ENCODE peak calls at places on chromosome 16, in seven cellular contexts. One of them, this sample, is unnamed.
A peak's percentile ranks its signal among the peaks of the same experiment; 100 is the strongest.

GRCh38 chr16:59543641-59544040 is 809.5 kb upstream of the GOT2 start:
- DNase-seq in CD8-positive, alpha-beta T cell: no peak
- DNase-seq in cardiac muscle cell: no peak
- DNase-seq in RWPE1: peak; percentile 40
- DNase-seq in HFFc6: peak; percentile 43
- DNase-seq in GM06990: no peak
- DNase-seq in tibial artery: no peak
- DNase-seq in this sample: no peak

GRCh38 chr16:4029816-4030215 is 86.4 kb downstream of the ADCY9 start:
- DNase-seq in CD8-positive, alpha-beta T cell: no peak
- DNase-seq in cardiac muscle cell: no peak
- DNase-seq in RWPE1: no peak
- DNase-seq in HFFc6: no peak
- DNase-seq in GM06990: no peak
- DNase-seq in tibial artery: no peak
- DNase-seq in this sample: no peak

GRCh38 chr16:20268409-20268808 is 58.9 kb downstream of the GP2 start:
- DNase-seq in CD8-positive, alpha-beta T cell: no peak
- DNase-seq in cardiac muscle cell: no peak
- DNase-seq in RWPE1: no peak
- DNase-seq in HFFc6: no peak
- DNase-seq in GM06990: no peak
- DNase-seq in tibial artery: no peak
- DNase-seq in this sample: no peak

GRCh38 chr16:9854665-9855064 is 327.6 kb downstream of the GRIN2A start:
- DNase-seq in CD8-positive, alpha-beta T cell: no peak
- DNase-seq in cardiac muscle cell: no peak
- DNase-seq in RWPE1: no peak
- DNase-seq in HFFc6: no peak
- DNase-seq in GM06990: no peak
- DNase-seq in tibial artery: no peak
- DNase-seq in this sample: no peak

GRCh38 chr16:2474877-2475412 is at the start of gene TBC1D24:
- DNase-seq in CD8-positive, alpha-beta T cell: peak; percentile 88
- DNase-seq in cardiac muscle cell: peak; percentile 93
- DNase-seq in RWPE1: peak; percentile 97
- DNase-seq in HFFc6: peak; percentile 74
- DNase-seq in GM06990: peak; percentile 89
- DNase-seq in tibial artery: peak; percentile 93
- DNase-seq in this sample: peak; percentile 88

GRCh38 chr16:11630230-11631056 is 37.8 kb upstream of the SNN start:
- DNase-seq in CD8-positive, alpha-beta T cell: no peak
- DNase-seq in cardiac muscle cell: no peak
- DNase-seq in RWPE1: no peak
- DNase-seq in HFFc6: no peak
- DNase-seq in GM06990: no peak
- DNase-seq in tibial artery: no peak
- DNase-seq in this sample: no peak

GRCh38 chr16:31128711-31129567 is 6.6 kb downstream of the PRSS8 start:
- DNase-seq in CD8-positive, alpha-beta T cell: no peak
- DNase-seq in cardiac muscle cell: no peak
- DNase-seq in RWPE1: no peak
- DNase-seq in HFFc6: no peak
- DNase-seq in GM06990: no peak
- DNase-seq in tibial artery: no peak
- DNase-seq in this sample: no peak

GRCh38 chr16:53881371-53881770 is 177.4 kb downstream of the FTO start:
- DNase-seq in CD8-positive, alpha-beta T cell: no peak
- DNase-seq in cardiac muscle cell: no peak
- DNase-seq in RWPE1: peak; percentile 48
- DNase-seq in HFFc6: peak; percentile 77
- DNase-seq in GM06990: no peak
- DNase-seq in tibial artery: no peak
- DNase-seq in this sample: no peak

GRCh38 chr16:89170346-89171215 is 967 bp upstream of the CDH15 start:
- DNase-seq in CD8-positive, alpha-beta T cell: no peak
- DNase-seq in cardiac muscle cell: no peak
- DNase-seq in RWPE1: no peak
- DNase-seq in HFFc6: no peak
- DNase-seq in GM06990: peak; percentile 41
- DNase-seq in tibial artery: no peak
- DNase-seq in this sample: peak; percentile 53

GRCh38 chr16:66728804-66729203 is 22.6 kb downstream of the DYNC1LI2 start:
- DNase-seq in CD8-positive, alpha-beta T cell: no peak
- DNase-seq in cardiac muscle cell: no peak
- DNase-seq in RWPE1: no peak
- DNase-seq in HFFc6: no peak
- DNase-seq in GM06990: no peak
- DNase-seq in tibial artery: no peak
- DNase-seq in this sample: no peak

GRCh38 chr16:67525176-67525860 is 3.3 kb upstream of the RIPOR1 start:
- DNase-seq in CD8-positive, alpha-beta T cell: no peak
- DNase-seq in cardiac muscle cell: no peak
- DNase-seq in RWPE1: no peak
- DNase-seq in HFFc6: peak; percentile 37
- DNase-seq in GM06990: no peak
- DNase-seq in tibial artery: no peak
- DNase-seq in this sample: no peak

GRCh38 chr16:17194190-17194780 is 276.5 kb downstream of the XYLT1 start:
- DNase-seq in CD8-positive, alpha-beta T cell: peak; percentile 78
- DNase-seq in cardiac muscle cell: peak; percentile 72
- DNase-seq in RWPE1: no peak
- DNase-seq in HFFc6: no peak
- DNase-seq in GM06990: peak; percentile 18
- DNase-seq in tibial artery: peak; percentile 73
- DNase-seq in this sample: peak; percentile 18

GRCh38 chr16:25012525-25012991 is 2.6 kb downstream of the ARHGAP17 start:
- DNase-seq in CD8-positive, alpha-beta T cell: no peak
- DNase-seq in cardiac muscle cell: no peak
- DNase-seq in RWPE1: peak; percentile 77
- DNase-seq in HFFc6: peak; percentile 90
- DNase-seq in GM06990: no peak
- DNase-seq in tibial artery: no peak
- DNase-seq in this sample: no peak

GRCh38 chr16:17293813-17294558 is 176.8 kb downstream of the XYLT1 start:
- DNase-seq in CD8-positive, alpha-beta T cell: no peak
- DNase-seq in cardiac muscle cell: no peak
- DNase-seq in RWPE1: no peak
- DNase-seq in HFFc6: no peak
- DNase-seq in GM06990: no peak
- DNase-seq in tibial artery: peak; percentile 68
- DNase-seq in this sample: no peak

GRCh38 chr16:72878301-72879269 is 169.3 kb downstream of the ZFHX3 start:
- DNase-seq in CD8-positive, alpha-beta T cell: no peak
- DNase-seq in cardiac muscle cell: peak; percentile 45
- DNase-seq in RWPE1: no peak
- DNase-seq in HFFc6: peak; percentile 70
- DNase-seq in GM06990: no peak
- DNase-seq in tibial artery: peak; percentile 65
- DNase-seq in this sample: no peak

GRCh38 chr16:678858-679807 is 1.1 kb upstream of the STUB1 start:
- DNase-seq in CD8-positive, alpha-beta T cell: no peak
- DNase-seq in cardiac muscle cell: peak; percentile 88
- DNase-seq in RWPE1: no peak
- DNase-seq in HFFc6: peak; percentile 34
- DNase-seq in GM06990: peak; percentile 67
- DNase-seq in tibial artery: peak; percentile 87
- DNase-seq in this sample: peak; percentile 53

GRCh38 chr16:51474414-51475091 is 323.5 kb upstream of the SALL1 start:
- DNase-seq in CD8-positive, alpha-beta T cell: no peak
- DNase-seq in cardiac muscle cell: no peak
- DNase-seq in RWPE1: no peak
- DNase-seq in HFFc6: no peak
- DNase-seq in GM06990: no peak
- DNase-seq in tibial artery: no peak
- DNase-seq in this sample: no peak
- TF ChIP-seq CTCF in CD8-positive, alpha-beta T cell: no peak
- TF ChIP-seq CTCF in cardiac muscle cell: no peak
- TF ChIP-seq CTCF in RWPE1: no peak
- TF ChIP-seq CTCF in HFFc6: peak; percentile 24
- TF ChIP-seq CTCF in GM06990: no peak
- TF ChIP-seq CTCF in tibial artery: no peak
- TF ChIP-seq CTCF in this sample: no peak

GRCh38 chr16:50255538-50255937 is 10.8 kb upstream of the ADCY7 start:
- DNase-seq in CD8-positive, alpha-beta T cell: no peak
- DNase-seq in cardiac muscle cell: no peak
- DNase-seq in RWPE1: no peak
- DNase-seq in HFFc6: no peak
- DNase-seq in GM06990: no peak
- DNase-seq in tibial artery: peak; percentile 19
- DNase-seq in this sample: no peak
- TF ChIP-seq CTCF in CD8-positive, alpha-beta T cell: no peak
- TF ChIP-seq CTCF in cardiac muscle cell: no peak
- TF ChIP-seq CTCF in RWPE1: no peak
- TF ChIP-seq CTCF in HFFc6: no peak
- TF ChIP-seq CTCF in GM06990: no peak
- TF ChIP-seq CTCF in tibial artery: no peak
- TF ChIP-seq CTCF in this sample: no peak

GRCh38 chr16:69145658-69146057 is 13.2 kb downstream of the UTP4 start:
- DNase-seq in CD8-positive, alpha-beta T cell: no peak
- DNase-seq in cardiac muscle cell: no peak
- DNase-seq in RWPE1: no peak
- DNase-seq in HFFc6: no peak
- DNase-seq in GM06990: no peak
- DNase-seq in tibial artery: no peak
- DNase-seq in this sample: no peak

GRCh38 chr16:69141014-69141413 is 8.6 kb downstream of the UTP4 start:
- DNase-seq in CD8-positive, alpha-beta T cell: no peak
- DNase-seq in cardiac muscle cell: no peak
- DNase-seq in RWPE1: no peak
- DNase-seq in HFFc6: no peak
- DNase-seq in GM06990: no peak
- DNase-seq in tibial artery: no peak
- DNase-seq in this sample: no peak

GRCh38 chr16:69138608-69139007 is 6.2 kb downstream of the UTP4 start:
- DNase-seq in CD8-positive, alpha-beta T cell: no peak
- DNase-seq in cardiac muscle cell: no peak
- DNase-seq in RWPE1: no peak
- DNase-seq in HFFc6: no peak
- DNase-seq in GM06990: no peak
- DNase-seq in tibial artery: no peak
- DNase-seq in this sample: no peak

GRCh38 chr16:69141936-69142335 is 9.5 kb downstream of the UTP4 start:
- DNase-seq in CD8-positive, alpha-beta T cell: no peak
- DNase-seq in cardiac muscle cell: no peak
- DNase-seq in RWPE1: no peak
- DNase-seq in HFFc6: no peak
- DNase-seq in GM06990: no peak
- DNase-seq in tibial artery: no peak
- DNase-seq in this sample: no peak

DNA sequence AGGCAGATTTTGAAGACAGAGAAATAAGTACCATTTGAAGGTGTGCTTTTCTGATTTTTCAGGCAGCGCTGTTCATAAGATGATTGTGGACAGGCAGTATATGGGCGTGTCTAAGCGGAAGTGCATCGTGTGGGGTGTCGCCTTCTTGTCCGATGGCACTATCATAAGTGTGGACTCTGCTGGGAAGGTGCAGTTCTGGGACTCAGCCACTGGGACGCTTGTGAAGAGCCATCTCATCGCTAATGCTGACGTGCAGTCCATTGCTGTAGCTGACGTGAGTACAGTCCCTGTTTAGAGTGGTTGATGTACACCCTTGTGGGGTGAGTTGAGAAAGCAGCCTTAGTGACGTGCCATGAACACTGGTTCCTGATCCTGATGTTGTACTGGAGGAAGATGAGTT is 10.7 kb downstream of the UTP4 start:
- DNase-seq in CD8-positive, alpha-beta T cell: no peak
- DNase-seq in cardiac muscle cell: no peak
- DNase-seq in RWPE1: no peak
- DNase-seq in HFFc6: no peak
- DNase-seq in GM06990: no peak
- DNase-seq in tibial artery: no peak
- DNase-seq in this sample: no peak
- TF ChIP-seq CTCF in CD8-positive, alpha-beta T cell: no peak
- TF ChIP-seq CTCF in cardiac muscle cell: no peak
- TF ChIP-seq CTCF in RWPE1: no peak
- TF ChIP-seq CTCF in HFFc6: peak; percentile 44
- TF ChIP-seq CTCF in GM06990: no peak
- TF ChIP-seq CTCF in tibial artery: no peak
- TF ChIP-seq CTCF in this sample: no peak

GRCh38 chr16:58034786-58035185 is 9.2 kb downstream of the MMP15 start:
- DNase-seq in CD8-positive, alpha-beta T cell: no peak
- DNase-seq in cardiac muscle cell: peak; percentile 85
- DNase-seq in RWPE1: no peak
- DNase-seq in HFFc6: no peak
- DNase-seq in GM06990: no peak
- DNase-seq in tibial artery: no peak
- DNase-seq in this sample: no peak
- TF ChIP-seq CTCF in CD8-positive, alpha-beta T cell: no peak
- TF ChIP-seq CTCF in cardiac muscle cell: no peak
- TF ChIP-seq CTCF in RWPE1: no peak
- TF ChIP-seq CTCF in HFFc6: no peak
- TF ChIP-seq CTCF in GM06990: no peak
- TF ChIP-seq CTCF in tibial artery: no peak
- TF ChIP-seq CTCF in this sample: no peak

GRCh38 chr16:83958137-83958810 is 5.2 kb downstream of the OSGIN1 start:
- DNase-seq in CD8-positive, alpha-beta T cell: no peak
- DNase-seq in cardiac muscle cell: no peak
- DNase-seq in RWPE1: no peak
- DNase-seq in HFFc6: no peak
- DNase-seq in GM06990: no peak
- DNase-seq in tibial artery: no peak
- DNase-seq in this sample: no peak
- TF ChIP-seq CTCF in CD8-positive, alpha-beta T cell: no peak
- TF ChIP-seq CTCF in cardiac muscle cell: no peak
- TF ChIP-seq CTCF in RWPE1: no peak
- TF ChIP-seq CTCF in HFFc6: no peak
- TF ChIP-seq CTCF in GM06990: no peak
- TF ChIP-seq CTCF in tibial artery: no peak
- TF ChIP-seq CTCF in this sample: no peak